ENCODE peak calls at places on chromosomes 7 and 10, in five cellular contexts. One of them, this sample, is unnamed.

GRCh38 chr10:5723692-5724091 is 39.1 kb downstream of the TASOR2 start:
- DNase-seq in pancreas: no peak
- DNase-seq in astrocyte: no peak
- DNase-seq in endodermal cell: no peak
- DNase-seq in foreskin fibroblast: no peak
- DNase-seq in this sample: no peak

GRCh38 chr10:107809889-107810288 is 645.4 kb upstream of the SORCS1 start:
- DNase-seq in pancreas: no peak
- DNase-seq in astrocyte: no peak
- DNase-seq in endodermal cell: no peak
- DNase-seq in foreskin fibroblast: no peak
- DNase-seq in this sample: no peak

GRCh38 chr7:55441002-55441401 is 75.9 kb downstream of the LANCL2 start:
- DNase-seq in pancreas: no peak
- DNase-seq in astrocyte: no peak
- DNase-seq in endodermal cell: no peak
- DNase-seq in foreskin fibroblast: no peak
- DNase-seq in this sample: no peak

GRCh38 chr10:69693886-69694285 is 63.8 kb downstream of the FAM241B start:
- DNase-seq in pancreas: no peak
- DNase-seq in astrocyte: no peak
- DNase-seq in endodermal cell: no peak
- DNase-seq in foreskin fibroblast: no peak
- DNase-seq in this sample: no peak

GRCh38 chr10:15433850-15434537 is 62.9 kb upstream of the FAM171A1 start:
- DNase-seq in pancreas: no peak
- DNase-seq in astrocyte: peak; percentile 17
- DNase-seq in endodermal cell: no peak
- DNase-seq in foreskin fibroblast: peak; percentile 74
- DNase-seq in this sample: peak; percentile 60

GRCh38 chr10:14010083-14010551 is 320.6 kb downstream of the FRMD4A start:
- DNase-seq in pancreas: no peak
- DNase-seq in astrocyte: peak; percentile 77
- DNase-seq in endodermal cell: peak; percentile 69
- DNase-seq in foreskin fibroblast: peak; percentile 86
- DNase-seq in this sample: peak; percentile 15

GRCh38 chr7:66869660-66870450 is 51.2 kb upstream of the TMEM248 start:
- DNase-seq in pancreas: no peak
- DNase-seq in astrocyte: peak; percentile 43
- DNase-seq in endodermal cell: no peak
- DNase-seq in foreskin fibroblast: no peak
- DNase-seq in this sample: no peak

GRCh38 chr7:130356760-130357611 is 12.4 kb downstream of the CPA5 start:
- DNase-seq in pancreas: no peak
- DNase-seq in astrocyte: peak; percentile 92
- DNase-seq in endodermal cell: peak; percentile 46
- DNase-seq in foreskin fibroblast: peak; percentile 92
- DNase-seq in this sample: peak; percentile 97

GRCh38 chr7:111730476-111731300 is 168.4 kb upstream of the IMMP2L start:
- DNase-seq in pancreas: no peak
- DNase-seq in astrocyte: peak; percentile 6
- DNase-seq in endodermal cell: no peak
- DNase-seq in foreskin fibroblast: peak; percentile 67
- DNase-seq in this sample: peak; percentile 55

GRCh38 chr7:341841-342638 is 52.1 kb downstream of the FOXL3 start:
- DNase-seq in pancreas: peak; percentile 99
- DNase-seq in astrocyte: no peak
- DNase-seq in endodermal cell: no peak
- DNase-seq in foreskin fibroblast: no peak
- DNase-seq in this sample: no peak

GRCh38 chr10:94274142-94274787 is 88.5 kb downstream of the NOC3L start:
- DNase-seq in pancreas: no peak
- DNase-seq in astrocyte: peak; percentile 33
- DNase-seq in endodermal cell: no peak
- DNase-seq in foreskin fibroblast: no peak
- DNase-seq in this sample: no peak

GRCh38 chr10:30897045-30897444 is 134.6 kb downstream of the ZNF438 start:
- DNase-seq in pancreas: no peak
- DNase-seq in astrocyte: no peak
- DNase-seq in endodermal cell: no peak
- DNase-seq in foreskin fibroblast: no peak
- DNase-seq in this sample: no peak

GRCh38 chr7:2527505-2528464 is 8.2 kb downstream of the LFNG start:
- DNase-seq in pancreas: peak; percentile 47
- DNase-seq in astrocyte: peak; percentile 70
- DNase-seq in endodermal cell: no peak
- DNase-seq in foreskin fibroblast: peak; percentile 85
- DNase-seq in this sample: peak; percentile 61

GRCh38 chr7:82624337-82624736 is 180.8 kb upstream of the CACNA2D1 start:
- DNase-seq in pancreas: no peak
- DNase-seq in astrocyte: peak; percentile 99
- DNase-seq in endodermal cell: no peak
- DNase-seq in foreskin fibroblast: peak; percentile 94
- DNase-seq in this sample: peak; percentile 6

GRCh38 chr10:66695046-66695445 is 230.8 kb upstream of the LRRTM3 start:
- DNase-seq in pancreas: no peak
- DNase-seq in astrocyte: no peak
- DNase-seq in endodermal cell: no peak
- DNase-seq in foreskin fibroblast: no peak
- DNase-seq in this sample: peak; percentile 70

GRCh38 chr7:51472017-51472296 is 155.3 kb upstream of the COBL start:
- DNase-seq in pancreas: no peak
- DNase-seq in astrocyte: no peak
- DNase-seq in endodermal cell: peak; percentile 82
- DNase-seq in foreskin fibroblast: no peak
- DNase-seq in this sample: no peak
- H3K4me3 ChIP-seq in pancreas: no peak overlapping the region
- H3K4me3 ChIP-seq in astrocyte: no peak overlapping the region
- H3K4me3 ChIP-seq in endodermal cell: no peak overlapping the region
- H3K4me3 ChIP-seq in foreskin fibroblast: no peak overlapping the region
- H3K4me3 ChIP-seq in this sample: no peak overlapping the region

GRCh38 chr7:38977658-38978057 is at the start of gene POU6F2:
- DNase-seq in pancreas: no peak
- DNase-seq in astrocyte: no peak
- DNase-seq in endodermal cell: no peak
- DNase-seq in foreskin fibroblast: no peak
- DNase-seq in this sample: no peak
- H3K4me3 ChIP-seq in pancreas: peak within 1 kb of the TSS; percentile 14
- H3K4me3 ChIP-seq in astrocyte: no peak within 1 kb of the TSS
- H3K4me3 ChIP-seq in endodermal cell: no peak within 1 kb of the TSS
- H3K4me3 ChIP-seq in foreskin fibroblast: no peak within 1 kb of the TSS
- H3K4me3 ChIP-seq in this sample: no peak within 1 kb of the TSS

GRCh38 chr10:97184971-97185325 is 811 bp downstream of the SLIT1 start:
- DNase-seq in pancreas: no peak
- DNase-seq in astrocyte: no peak
- DNase-seq in endodermal cell: no peak
- DNase-seq in foreskin fibroblast: no peak
- DNase-seq in this sample: no peak
- H3K4me3 ChIP-seq in pancreas: peak overlapping the region; percentile 45
- H3K4me3 ChIP-seq in astrocyte: no peak overlapping the region
- H3K4me3 ChIP-seq in endodermal cell: peak overlapping the region; percentile 65
- H3K4me3 ChIP-seq in foreskin fibroblast: no peak overlapping the region
- H3K4me3 ChIP-seq in this sample: no peak overlapping the region

DNA sequence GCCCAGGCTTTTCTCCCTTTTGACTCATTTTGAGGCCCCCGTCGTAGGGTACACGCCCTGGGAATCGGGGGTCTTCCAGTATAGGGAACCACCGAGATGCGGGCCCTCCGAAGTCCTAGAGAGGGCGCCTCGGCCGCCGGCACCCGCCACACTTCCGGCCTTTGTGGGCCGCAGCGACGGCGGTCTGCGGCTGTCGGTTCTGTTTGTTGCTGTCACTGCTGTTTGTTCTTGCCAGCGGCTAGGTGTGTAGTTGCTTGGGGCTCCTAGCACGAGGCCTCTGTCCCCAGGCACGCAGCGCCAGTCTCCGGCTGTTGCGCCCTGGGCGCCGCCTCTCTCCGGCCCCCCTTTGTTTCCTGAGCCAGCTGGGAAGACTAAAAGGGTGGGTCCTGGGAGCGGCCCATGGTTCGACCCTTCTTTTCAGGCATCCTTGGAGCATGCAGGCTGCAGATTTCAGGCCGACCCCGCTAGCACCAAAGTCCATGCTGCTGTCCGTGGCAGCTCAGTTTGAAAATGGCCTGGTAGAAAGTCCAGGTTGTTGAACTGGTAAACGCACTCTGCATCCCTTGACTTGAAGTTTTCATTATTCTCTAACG is 17.8 kb upstream of the ZKSCAN1 start:
- DNase-seq in pancreas: peak; percentile 54
- DNase-seq in astrocyte: no peak
- DNase-seq in endodermal cell: peak; percentile 86
- DNase-seq in foreskin fibroblast: peak; percentile 59
- DNase-seq in this sample: peak; percentile 20
- H3K4me3 ChIP-seq in pancreas: peak overlapping the region; percentile 43
- H3K4me3 ChIP-seq in astrocyte: peak overlapping the region; percentile 53
- H3K4me3 ChIP-seq in endodermal cell: no peak overlapping the region
- H3K4me3 ChIP-seq in foreskin fibroblast: peak overlapping the region; percentile 39
- H3K4me3 ChIP-seq in this sample: peak overlapping the region; percentile 17

DNA sequence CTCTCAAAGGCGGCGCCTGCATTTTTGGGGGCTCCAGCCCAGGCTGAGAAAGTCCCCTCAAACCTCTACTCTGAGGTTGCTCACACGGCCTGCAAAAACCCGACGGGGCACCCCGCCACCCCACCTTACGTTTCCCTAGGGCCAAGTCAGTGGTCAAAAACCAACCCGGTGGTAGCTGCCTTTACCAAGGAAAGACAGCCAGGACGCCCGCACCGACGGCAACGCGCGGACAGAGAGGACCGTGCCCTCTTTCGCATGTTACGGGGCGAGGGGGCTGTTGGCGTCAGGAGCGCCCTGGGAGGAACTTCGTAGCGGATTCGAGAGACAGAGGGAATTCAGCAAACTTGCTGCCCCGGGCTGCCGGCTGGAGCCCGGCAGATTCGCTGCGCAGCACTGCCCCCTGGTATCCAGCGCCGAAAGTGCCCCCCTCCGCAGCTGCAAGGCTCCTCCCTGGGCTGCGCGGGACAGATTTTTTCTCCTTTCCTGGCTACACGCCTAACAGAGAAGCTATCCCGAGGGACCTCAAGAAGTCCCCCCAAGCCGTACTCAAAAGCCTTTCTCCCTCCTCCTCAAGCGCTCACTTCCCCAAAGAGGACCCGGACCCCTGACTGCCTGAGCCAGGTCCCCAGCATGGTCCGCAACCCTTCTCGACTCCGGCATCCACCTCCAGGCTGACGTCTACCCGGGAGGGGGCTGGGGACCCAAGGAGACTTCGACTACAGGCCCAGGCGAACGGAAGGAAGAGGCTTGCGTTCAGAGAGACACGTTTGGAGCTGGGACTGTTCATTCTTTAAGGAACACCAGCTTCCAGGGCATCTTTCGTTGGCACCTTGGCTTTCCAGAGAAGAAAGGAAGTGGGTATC is 27.7 kb upstream of the VAX1 start:
- DNase-seq in pancreas: peak; percentile 36
- DNase-seq in astrocyte: peak; percentile 18
- DNase-seq in endodermal cell: peak; percentile 95
- DNase-seq in foreskin fibroblast: peak; percentile 78
- DNase-seq in this sample: peak; percentile 60
- H3K4me3 ChIP-seq in pancreas: peak overlapping the region; percentile 11
- H3K4me3 ChIP-seq in astrocyte: no peak overlapping the region
- H3K4me3 ChIP-seq in endodermal cell: peak overlapping the region; percentile 61
- H3K4me3 ChIP-seq in foreskin fibroblast: peak overlapping the region; percentile 49
- H3K4me3 ChIP-seq in this sample: no peak overlapping the region

GRCh38 chr10:71748671-71749191 is 24.6 kb downstream of the VSIR start:
- DNase-seq in pancreas: no peak
- DNase-seq in astrocyte: no peak
- DNase-seq in endodermal cell: peak; percentile 49
- DNase-seq in foreskin fibroblast: peak; percentile 53
- DNase-seq in this sample: no peak

GRCh38 chr10:71746344-71747037 is 26.8 kb downstream of the VSIR start:
- DNase-seq in pancreas: peak; percentile 46
- DNase-seq in astrocyte: no peak
- DNase-seq in endodermal cell: peak; percentile 87
- DNase-seq in foreskin fibroblast: peak; percentile 14
- DNase-seq in this sample: no peak

GRCh38 chr10:71749396-71749795 is 23.9 kb downstream of the VSIR start:
- DNase-seq in pancreas: no peak
- DNase-seq in astrocyte: no peak
- DNase-seq in endodermal cell: no peak
- DNase-seq in foreskin fibroblast: no peak
- DNase-seq in this sample: no peak

GRCh38 chr10:71747039-71747807 is 26.1 kb downstream of the VSIR start:
- DNase-seq in pancreas: no peak
- DNase-seq in astrocyte: no peak
- DNase-seq in endodermal cell: no peak
- DNase-seq in foreskin fibroblast: peak; percentile 15
- DNase-seq in this sample: peak; percentile 48

GRCh38 chr10:71747808-71748523 is 25.4 kb downstream of the VSIR start:
- DNase-seq in pancreas: no peak
- DNase-seq in astrocyte: no peak
- DNase-seq in endodermal cell: no peak
- DNase-seq in foreskin fibroblast: no peak
- DNase-seq in this sample: no peak
- H3K4me3 ChIP-seq in pancreas: no peak overlapping the region
- H3K4me3 ChIP-seq in astrocyte: no peak overlapping the region
- H3K4me3 ChIP-seq in endodermal cell: no peak overlapping the region
- H3K4me3 ChIP-seq in foreskin fibroblast: no peak overlapping the region
- H3K4me3 ChIP-seq in this sample: no peak overlapping the region

GRCh38 chr7:7687800-7688199 is 30.6 kb downstream of the RPA3 start:
- DNase-seq in pancreas: no peak
- DNase-seq in astrocyte: no peak
- DNase-seq in endodermal cell: no peak
- DNase-seq in foreskin fibroblast: no peak
- DNase-seq in this sample: no peak
- H3K4me3 ChIP-seq in pancreas: no peak overlapping the region
- H3K4me3 ChIP-seq in astrocyte: no peak overlapping the region
- H3K4me3 ChIP-seq in endodermal cell: no peak overlapping the region
- H3K4me3 ChIP-seq in foreskin fibroblast: no peak overlapping the region
- H3K4me3 ChIP-seq in this sample: no peak overlapping the region